ENCODE peak calls at places on chromosome X, in seven cellular contexts. I, O, X, E, T, P and K are unnamed samples.

GRCh38 chrX:43655151-43655676 is 885 bp upstream of the MAOA start:
- DNase-seq in I (peak; percentile 76), O (peak; percentile 29), X (peak; percentile 79), E (peak; percentile 23), T (peak; percentile 63), P (no peak), K (peak; percentile 41)

GRCh38 chrX:21725498-21725897 is 32.4 kb downstream of the SMPX start:
- DNase-seq in I (no peak), O (peak; percentile 39), X (no peak), E (no peak), T (no peak), P (no peak), K (no peak)

GRCh38 chrX:39613508-39613921 is 484.2 kb downstream of the BCOR start:
- DNase-seq in I (no peak), O (no peak), X (no peak), E (no peak), T (peak; percentile 39), P (peak; percentile 64), K (no peak)

GRCh38 chrX:149284616-149285015 is 220.5 kb downstream of the IDS start:
- DNase-seq in I (no peak), O (no peak), X (no peak), E (no peak), T (no peak), P (no peak), K (no peak)

GRCh38 chrX:107738768-107739167 is 36.8 kb downstream of the TSC22D3 start:
- DNase-seq in I (no peak), O (no peak), X (no peak), E (no peak), T (no peak), P (peak; percentile 16), K (no peak)

GRCh38 chrX:68372665-68373064 is 60.6 kb downstream of the OPHN1 start:
- DNase-seq in I (no peak), O (no peak), X (no peak), E (no peak), T (no peak), P (no peak), K (no peak)

GRCh38 chrX:53684415-53685192 is 1.9 kb downstream of the HUWE1 start:
- DNase-seq in I (no peak), O (no peak), X (peak; percentile 96), E (no peak), T (peak; percentile 92), P (no peak), K (no peak)

GRCh38 chrX:140346711-140347110 is 158.2 kb downstream of the SOX3 start:
- DNase-seq in I (no peak), O (no peak), X (no peak), E (peak; percentile 41), T (no peak), P (no peak), K (no peak)

GRCh38 chrX:9871871-9872270 is 85.6 kb downstream of the SHROOM2 start:
- DNase-seq in I (no peak), O (no peak), X (no peak), E (no peak), T (no peak), P (no peak), K (no peak)

GRCh38 chrX:47960400-47960799 is 43.4 kb downstream of the ZNF182 start:
- DNase-seq in I (no peak), O (no peak), X (no peak), E (no peak), T (no peak), P (no peak), K (no peak)

GRCh38 chrX:74536142-74537010 is 78.0 kb downstream of the RLIM start:
- DNase-seq in I (peak; percentile 96), O (peak; percentile 14), X (peak; percentile 95), E (peak; percentile 85), T (peak; percentile 80), P (peak; percentile 92), K (peak; percentile 94)

GRCh38 chrX:74383611-74384010 is 37.7 kb upstream of the SLC16A2 start:
- DNase-seq in I (no peak), O (peak; percentile 14), X (no peak), E (peak; percentile 40), T (no peak), P (peak; percentile 27), K (peak; percentile 46)

GRCh38 chrX:40062525-40063193 is 35.1 kb downstream of the BCOR start:
- DNase-seq in I (peak; percentile 90), O (no peak), X (peak; percentile 46), E (no peak), T (no peak), P (no peak), K (no peak)

GRCh38 chrX:11197671-11198070 is 86.5 kb downstream of the HCCS start:
- DNase-seq in I (no peak), O (no peak), X (no peak), E (no peak), T (no peak), P (no peak), K (no peak)

GRCh38 chrX:72126048-72126415 is 5.7 kb downstream of the RTL5 start:
- DNase-seq in I (no peak), O (no peak), X (no peak), E (peak; percentile 12), T (no peak), P (peak; percentile 25), K (no peak)

GRCh38 chrX:57925806-57926205 is 15.5 kb upstream of the ZXDA start:
- DNase-seq in I (no peak), O (no peak), X (no peak), E (no peak), T (no peak), P (no peak), K (no peak)

GRCh38 chrX:12690646-12691045 is 100.6 kb upstream of the PRPS2 start:
- DNase-seq in I (no peak), O (no peak), X (no peak), E (no peak), T (no peak), P (no peak), K (no peak)
- H3K36me3 ChIP-seq in I (no peaks in the 10 kb centered on the region), O (no peaks in the 10 kb centered on the region), X (no peaks in the 10 kb centered on the region), E (no peaks in the 10 kb centered on the region), T (no peaks in the 10 kb centered on the region), P (no peaks in the 10 kb centered on the region), K (no peaks in the 10 kb centered on the region)

GRCh38 chrX:7112071-7112470 is 35.4 kb upstream of the STS start:
- DNase-seq in I (no peak), O (no peak), X (no peak), E (no peak), T (no peak), P (no peak), K (no peak)

GRCh38 chrX:7108995-7109634 is 38.4 kb upstream of the STS start:
- DNase-seq in I (no peak), O (peak; percentile 18), X (no peak), E (peak; percentile 8), T (no peak), P (no peak), K (no peak)

GRCh38 chrX:7110821-7111276 is 36.7 kb upstream of the STS start:
- DNase-seq in I (no peak), O (no peak), X (no peak), E (no peak), T (no peak), P (no peak), K (no peak)

GRCh38 chrX:7109838-7110793 is 37.4 kb upstream of the STS start:
- DNase-seq in I (no peak), O (no peak), X (no peak), E (no peak), T (no peak), P (no peak), K (no peak)

GRCh38 chrX:7111518-7111917 is 36.0 kb upstream of the STS start:
- DNase-seq in I (no peak), O (no peak), X (no peak), E (no peak), T (no peak), P (no peak), K (no peak)
- H3K36me3 ChIP-seq in I (no peaks in the 10 kb centered on the region), O (no peaks in the 10 kb centered on the region), X (no peaks in the 10 kb centered on the region), E (no peaks in the 10 kb centered on the region), T (no peaks in the 10 kb centered on the region), P (no peaks in the 10 kb centered on the region), K (no peaks in the 10 kb centered on the region)

DNA sequence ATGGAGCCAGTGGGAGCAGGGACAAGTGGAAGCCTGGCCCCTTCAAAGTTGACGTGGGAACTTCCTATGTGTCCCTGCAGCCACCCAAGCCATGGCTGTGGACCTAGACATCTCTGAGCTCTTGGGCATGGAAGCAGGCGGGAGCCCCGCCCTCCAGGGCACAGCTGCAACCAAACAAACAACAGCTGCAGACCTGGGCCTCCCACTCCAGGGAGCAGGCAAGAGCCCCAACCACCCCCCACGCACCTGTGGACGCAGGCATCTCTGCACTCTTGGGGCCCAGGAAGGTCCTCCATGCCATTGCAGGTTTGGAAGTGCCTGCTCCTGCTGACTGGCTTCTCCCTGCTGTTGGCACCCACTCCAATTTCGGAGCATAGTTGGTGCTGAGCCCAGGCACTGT is 118.6 kb downstream of the ZMAT1 start:
- DNase-seq in I (no peak), O (no peak), X (no peak), E (no peak), T (no peak), P (no peak), K (no peak)
- H3K36me3 ChIP-seq in I (no peaks in the 10 kb centered on the region), O (no peaks in the 10 kb centered on the region), X (no peaks in the 10 kb centered on the region), E (no peaks in the 10 kb centered on the region), T (no peaks in the 10 kb centered on the region), P (no peaks in the 10 kb centered on the region), K (no peaks in the 10 kb centered on the region)

DNA sequence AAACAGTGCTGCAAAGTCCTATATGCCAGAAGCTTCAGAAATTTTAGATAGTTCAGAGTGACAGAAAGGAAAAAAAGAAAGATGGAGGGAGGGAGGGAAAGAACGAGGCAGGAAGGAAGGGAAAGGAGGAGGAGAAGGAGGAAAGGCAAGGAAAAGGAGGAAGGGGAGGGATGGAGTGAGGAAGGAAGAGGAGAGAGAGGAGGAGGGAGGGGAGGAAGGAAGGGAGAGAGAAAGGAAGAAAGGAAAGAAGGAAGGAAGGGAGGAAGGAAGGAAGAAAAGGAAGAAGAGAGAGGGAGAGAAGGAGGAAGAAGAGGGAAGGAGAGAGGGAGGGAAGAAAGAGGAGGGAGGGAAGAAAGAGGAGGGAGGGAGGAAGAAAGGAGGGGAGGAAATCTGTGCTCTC is 42.4 kb upstream of the FHL1 start:
- DNase-seq in I (no peak), O (no peak), X (no peak), E (no peak), T (no peak), P (no peak), K (no peak)
- H3K36me3 ChIP-seq in I (no peaks in the 10 kb centered on the region), O (no peaks in the 10 kb centered on the region), X (no peaks in the 10 kb centered on the region), E (no peaks in the 10 kb centered on the region), T (no peaks in the 10 kb centered on the region), P (no peaks in the 10 kb centered on the region), K (no peaks in the 10 kb centered on the region)

GRCh38 chrX:13756381-13756780 is 21.8 kb downstream of the OFD1 start:
- DNase-seq in I (no peak), O (no peak), X (no peak), E (no peak), T (no peak), P (no peak), K (no peak)
- H3K36me3 ChIP-seq in I (no peaks in the 10 kb centered on the region), O (peaks cover 21% of the 10 kb centered on the region), X (peaks cover 2% of the 10 kb centered on the region), E (peaks cover 8% of the 10 kb centered on the region), T (peaks cover 60% of the 10 kb centered on the region), P (no peaks in the 10 kb centered on the region), K (no peaks in the 10 kb centered on the region)

GRCh38 chrX:46502848-46503247 is 42.4 kb downstream of the ZNF674 start:
- DNase-seq in I (no peak), O (no peak), X (no peak), E (no peak), T (no peak), P (no peak), K (no peak)
- H3K36me3 ChIP-seq in I (peaks cover 4% of the 10 kb centered on the region), O (no peaks in the 10 kb centered on the region), X (peaks cover 3% of the 10 kb centered on the region), E (no peaks in the 10 kb centered on the region), T (no peaks in the 10 kb centered on the region), P (no peaks in the 10 kb centered on the region), K (peaks cover 11% of the 10 kb centered on the region)